ENCODE peak calls at places on chromosomes 13 and 19, in nine cellular contexts. A is mammary epithelial cell, G is dorsolateral prefrontal cortex, R is psoas muscle, Z is brain microvascular endothelial cell, O is cardiac muscle cell, C is testis, I is lung, X is upper lobe of right lung. Y is an unnamed sample. For H3K27me3, the result is how much of the 10 kb centered on the place peaks cover.

GRCh38 chr19:30344446-30345425 is 27.4 kb upstream of the ZNF536 start:
- DNase-seq in C (no peak), Z (no peak), I (no peak), O (no peak), G (no peak), A (no peak), R (no peak), X (no peak), Y (no peak)

GRCh38 chr13:92590503-92590908 is 636.1 kb upstream of the GPC6 start:
- DNase-seq in I (no peak), A (no peak), G (no peak), X (no peak), Z (peak), C (no peak), O (no peak), R (no peak), Y (no peak)

GRCh38 chr19:18156841-18157464 is 4.0 kb downstream of the PIK3R2 start:
- DNase-seq in I (peak), C (peak), G (peak), X (peak), R (peak), A (peak), O (peak), Z (peak), Y (peak)

GRCh38 chr19:46076951-46077814 is 36.4 kb upstream of the IGFL4 start:
- DNase-seq in Z (peak), C (peak), X (no peak), O (peak), G (peak), A (peak), I (no peak), R (no peak), Y (peak)

GRCh38 chr13:110524484-110525254 is 36.9 kb downstream of the RAB20 start:
- DNase-seq in G (no peak), I (no peak), O (no peak), C (peak), R (peak), A (peak), Z (no peak), X (peak), Y (no peak)

GRCh38 chr13:76672422-76672821 is 213.8 kb downstream of the KCTD12 start:
- DNase-seq in Z (no peak), I (no peak), C (no peak), X (no peak), G (no peak), O (no peak), A (peak), R (no peak), Y (no peak)

GRCh38 chr13:48496796-48497195 is 36.1 kb downstream of the RCBTB2 start:
- DNase-seq in R (no peak), O (no peak), G (no peak), X (no peak), A (no peak), Z (no peak), C (no peak), I (no peak), Y (no peak)

GRCh38 chr19:41753936-41754529 is 1.3 kb upstream of the CEACAM6 start:
- DNase-seq in A (peak), G (peak), I (peak), O (no peak), X (no peak), R (no peak), Z (peak), C (peak), Y (peak)

GRCh38 chr19:39906283-39906682 is 28.2 kb downstream of the FCGBP start:
- DNase-seq in O (no peak), Z (no peak), I (no peak), R (no peak), X (peak), C (no peak), G (no peak), A (no peak), Y (no peak)

GRCh38 chr13:35714588-35714987 is 238.1 kb upstream of the MAB21L1 start:
- DNase-seq in I (no peak), O (no peak), C (no peak), X (no peak), A (no peak), G (no peak), R (peak), Z (no peak), Y (no peak)

GRCh38 chr19:3590991-3591659 is 5.8 kb downstream of the GIPC3 start:
- DNase-seq in G (no peak), X (no peak), C (no peak), R (no peak), Z (no peak), A (no peak), I (no peak), O (no peak), Y (no peak)

GRCh38 chr19:3365447-3366103 is 808 bp upstream of the NFIC start:
- DNase-seq in X (peak), R (peak), O (no peak), A (peak), G (no peak), Z (no peak), I (no peak), C (peak), Y (peak)

GRCh38 chr19:47419037-47419783 is at the start of gene MEIS3:
- DNase-seq in R (no peak), G (no peak), X (no peak), A (no peak), I (no peak), Z (no peak), C (no peak), O (peak), Y (no peak)

GRCh38 chr19:47417107-47417745 is 2.1 kb downstream of the MEIS3 start:
- DNase-seq in O (no peak), A (no peak), I (no peak), R (no peak), Z (no peak), X (no peak), C (no peak), G (no peak), Y (no peak)

GRCh38 chr19:47417746-47418594 is 1.4 kb downstream of the MEIS3 start:
- DNase-seq in X (peak), Z (no peak), I (no peak), O (no peak), G (no peak), A (no peak), C (no peak), R (no peak), Y (no peak)

GRCh38 chr19:47419789-47420188 is 462 bp upstream of the MEIS3 start:
- DNase-seq in G (no peak), X (peak), C (no peak), A (no peak), I (no peak), O (no peak), Z (no peak), R (no peak), Y (no peak)

DNA sequence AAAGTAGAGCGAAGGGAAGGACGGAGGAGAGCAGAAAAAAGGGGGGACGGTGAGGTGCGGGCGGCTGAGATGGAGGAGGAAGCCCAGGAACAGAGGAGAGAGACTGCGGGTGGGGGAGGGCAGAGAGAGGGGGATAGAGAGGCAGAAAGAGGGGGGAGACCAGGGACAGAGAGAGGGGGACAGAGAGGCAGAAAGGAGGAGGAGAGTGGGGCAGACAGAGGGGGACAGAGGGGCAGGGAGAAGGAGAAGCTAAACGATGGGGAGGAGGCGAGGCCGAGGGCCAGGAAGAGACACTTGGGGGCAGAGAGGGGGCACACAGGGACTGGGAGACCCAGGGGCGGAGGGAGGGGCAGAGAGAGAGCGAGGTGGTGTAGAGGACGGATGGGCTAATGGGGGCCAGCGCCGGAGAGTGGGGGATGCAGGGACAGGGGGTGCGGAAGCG is 711 bp downstream of the MEIS3 start:
- DNase-seq in A (no peak), G (no peak), I (no peak), C (no peak), R (no peak), X (no peak), O (no peak), Z (no peak), Y (no peak)
- H3K27me3 ChIP-seq in A (half or more), G (under half), I (under half), C (under half), R (half or more), X (half or more), O (under half), Z (half or more), Y (under half)

DNA sequence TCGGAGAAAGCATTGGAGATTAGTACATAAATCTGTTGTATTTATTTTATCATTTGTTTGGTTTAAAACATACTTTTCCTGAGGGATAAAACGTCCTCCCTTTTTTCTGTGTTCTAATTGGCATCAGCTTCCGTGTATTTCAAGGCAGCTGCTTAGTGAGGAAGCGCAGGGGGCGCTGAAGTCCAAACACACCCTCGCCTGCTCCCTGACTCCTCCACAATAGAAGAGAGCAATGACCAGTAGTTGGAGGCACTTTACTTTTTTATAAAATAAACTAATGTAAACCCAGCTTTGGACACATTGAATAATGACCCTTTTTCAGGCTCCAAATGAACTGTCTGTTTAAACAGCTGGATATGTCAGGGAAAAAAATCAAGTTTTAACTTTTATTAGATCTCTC is 79.9 kb downstream of the RNASEH2B start:
- DNase-seq in G (no peak), O (peak), X (no peak), Z (no peak), C (peak), I (no peak), A (no peak), R (peak), Y (no peak)
- TF ChIP-seq CTCF in G (peak), O (peak), X (peak), Z (peak), C (no peak), I (peak), A (no peak), R (no peak), Y (peak)

GRCh38 chr19:55370305-55370988 is at the start of gene IL11:
- DNase-seq in Z (peak), R (no peak), A (no peak), C (no peak), G (no peak), I (no peak), X (no peak), O (no peak), Y (no peak)

GRCh38 chr19:55373318-55373992 is 3.2 kb upstream of the TMEM190 start:
- DNase-seq in A (no peak), O (no peak), R (no peak), C (no peak), X (no peak), Z (no peak), I (no peak), G (no peak), Y (no peak)

GRCh38 chr19:55369651-55370304 is 485 bp downstream of the IL11 start:
- DNase-seq in X (no peak), R (no peak), A (peak), Z (peak), G (no peak), O (peak), C (peak), I (no peak), Y (no peak)

GRCh38 chr19:55373993-55374757 is 2.5 kb upstream of the TMEM190 start:
- DNase-seq in Z (no peak), A (no peak), R (no peak), X (no peak), C (no peak), G (no peak), O (no peak), I (no peak), Y (no peak)

GRCh38 chr19:55372316-55373081 is 2.2 kb upstream of the IL11 start:
- DNase-seq in C (no peak), G (no peak), X (no peak), Z (peak), O (no peak), A (no peak), I (no peak), R (no peak), Y (no peak)
- H3K27me3 ChIP-seq in C (under half), G (half or more), X (half or more), Z (under half), O (half or more), A (under half), I (under half), R (half or more), Y (under half)

GRCh38 chr19:51664997-51665396 is 18.4 kb upstream of the SIGLEC14 start:
- DNase-seq in G (no peak), X (no peak), Z (peak), I (no peak), A (peak), R (no peak), O (no peak), C (peak), Y (no peak)
- TF ChIP-seq CTCF in G (no peak), X (no peak), Z (peak), I (no peak), A (peak), R (no peak), O (peak), C (peak), Y (no peak)

Y was measured in prostate gland.